ENCODE peak calls at places on chromosomes 1 and 21, in four cellular contexts. R is skeletal muscle cell; M is stomach; N is effector memory CD8-positive, alpha-beta T cell. T is an unnamed sample.

GRCh38 chr21:45741691-45742090 is 98.2 kb downstream of the PCBP3 start:
- DNase-seq in N (no peak), R (no peak), M (no peak), T (no peak)

GRCh38 chr1:10716840-10717239 is 79.6 kb downstream of the CASZ1 start:
- DNase-seq in M (no peak), N (no peak), R (no peak), T (no peak)

GRCh38 chr1:182003953-182004586 is 57.4 kb downstream of the ZNF648 start:
- DNase-seq in M (no peak), N (no peak), R (no peak), T (no peak)

GRCh38 chr1:39431927-39432326 is 59.5 kb upstream of the BMP8A start:
- DNase-seq in M (no peak), R (no peak), N (no peak), T (no peak)

GRCh38 chr1:56644941-56645662 is at the start of gene PRKAA2:
- DNase-seq in M (peak; percentile 48), N (no peak), R (no peak), T (no peak)

GRCh38 chr1:59290173-59290954 is 6.5 kb upstream of the FGGY start:
- DNase-seq in N (no peak), R (no peak), M (peak; percentile 57), T (no peak)

GRCh38 chr1:65449214-65449823 is 28.9 kb downstream of the LEPR start:
- DNase-seq in R (no peak), N (no peak), M (no peak), T (no peak)

GRCh38 chr1:60978421-60979357 is 103.7 kb upstream of the NFIA start:
- DNase-seq in M (peak; percentile 43), R (no peak), N (peak; percentile 24), T (peak; percentile 9)

GRCh38 chr1:25579947-25580309 is 36.5 kb downstream of the LDLRAP1 start:
- DNase-seq in M (no peak), N (no peak), R (no peak), T (no peak)

GRCh38 chr1:14142397-14143095 is 442.6 kb downstream of the PRDM2 start:
- DNase-seq in M (no peak), R (no peak), N (no peak), T (no peak)

GRCh38 chr1:201331166-201331565 is 46.3 kb downstream of the TNNT2 start:
- DNase-seq in R (no peak), M (no peak), N (no peak), T (no peak)

GRCh38 chr1:158930504-158930903 is 848 bp upstream of the PYHIN1 start:
- DNase-seq in R (no peak), M (no peak), N (peak; percentile 42), T (peak; percentile 50)

GRCh38 chr1:236141447-236142357 is 637 bp upstream of the GPR137B start:
- DNase-seq in N (peak; percentile 29), R (no peak), M (peak; percentile 51), T (no peak)

GRCh38 chr1:83964153-83964552 is 34.8 kb downstream of the TTLL7 start:
- DNase-seq in N (no peak), R (no peak), M (no peak), T (no peak)

GRCh38 chr1:6172549-6172948 is 7.6 kb downstream of the CHD5 start:
- DNase-seq in M (no peak), R (no peak), N (no peak), T (no peak)

GRCh38 chr1:234842726-234843641 is 233.0 kb upstream of the IRF2BP2 start:
- DNase-seq in N (peak; percentile 47), M (no peak), R (no peak), T (peak; percentile 42)

GRCh38 chr1:245378352-245379144 is 223.8 kb downstream of the KIF26B start:
- DNase-seq in M (no peak), R (no peak), N (no peak), T (no peak)

GRCh38 chr21:38472709-38473108 is 25.6 kb downstream of the ERG start:
- DNase-seq in R (no peak), N (no peak), M (no peak), T (no peak)

GRCh38 chr1:41639332-41639936 is 155.0 kb upstream of the EDN2 start:
- DNase-seq in M (no peak), N (no peak), R (no peak), T (no peak)

T was measured in central memory CD4-positive, alpha-beta T cell.